ENCODE peak calls at places on chromosomes 5 and 9, in eight cellular contexts. One of them, this sample, is unnamed.

GRCh38 chr5:127648997-127649550 is at the start of gene CTXN3:
- DNase-seq in WERI-Rb-1: no peak
- DNase-seq in uterus: no peak
- DNase-seq in left ventricle myocardium inferior: no peak
- DNase-seq in adrenal gland: no peak
- DNase-seq in HCT116: no peak
- DNase-seq in GM23338: no peak
- DNase-seq in thoracic aorta: no peak
- DNase-seq in this sample: no peak

GRCh38 chr5:68440666-68441065 is 225.1 kb downstream of the PIK3R1 start:
- DNase-seq in WERI-Rb-1: no peak
- DNase-seq in uterus: no peak
- DNase-seq in left ventricle myocardium inferior: no peak
- DNase-seq in adrenal gland: no peak
- DNase-seq in HCT116: no peak
- DNase-seq in GM23338: no peak
- DNase-seq in thoracic aorta: no peak
- DNase-seq in this sample: no peak

GRCh38 chr9:106529616-106530015 is 333.4 kb upstream of the ZNF462 start:
- DNase-seq in WERI-Rb-1: no peak
- DNase-seq in uterus: no peak
- DNase-seq in left ventricle myocardium inferior: no peak
- DNase-seq in adrenal gland: no peak
- DNase-seq in HCT116: no peak
- DNase-seq in GM23338: no peak
- DNase-seq in thoracic aorta: no peak
- DNase-seq in this sample: no peak

GRCh38 chr9:112552229-112553050 is 65.8 kb downstream of the KIAA1958 start:
- DNase-seq in WERI-Rb-1: no peak
- DNase-seq in uterus: no peak
- DNase-seq in left ventricle myocardium inferior: no peak
- DNase-seq in adrenal gland: no peak
- DNase-seq in HCT116: no peak
- DNase-seq in GM23338: no peak
- DNase-seq in thoracic aorta: no peak
- DNase-seq in this sample: no peak

GRCh38 chr5:15366676-15367391 is 133.1 kb upstream of the FBXL7 start:
- DNase-seq in WERI-Rb-1: no peak
- DNase-seq in uterus: no peak
- DNase-seq in left ventricle myocardium inferior: no peak
- DNase-seq in adrenal gland: no peak
- DNase-seq in HCT116: no peak
- DNase-seq in GM23338: no peak
- DNase-seq in thoracic aorta: no peak
- DNase-seq in this sample: no peak

GRCh38 chr5:157172408-157172807 is 6.3 kb upstream of the GARIN3 start:
- DNase-seq in WERI-Rb-1: no peak
- DNase-seq in uterus: no peak
- DNase-seq in left ventricle myocardium inferior: no peak
- DNase-seq in adrenal gland: no peak
- DNase-seq in HCT116: no peak
- DNase-seq in GM23338: no peak
- DNase-seq in thoracic aorta: no peak
- DNase-seq in this sample: peak

GRCh38 chr5:33074548-33074947 is 363.4 kb downstream of the NPR3 start:
- DNase-seq in WERI-Rb-1: no peak
- DNase-seq in uterus: no peak
- DNase-seq in left ventricle myocardium inferior: no peak
- DNase-seq in adrenal gland: no peak
- DNase-seq in HCT116: no peak
- DNase-seq in GM23338: no peak
- DNase-seq in thoracic aorta: no peak
- DNase-seq in this sample: no peak

GRCh38 chr9:122190597-122191381 is 31.1 kb downstream of the MORN5 start:
- DNase-seq in WERI-Rb-1: no peak
- DNase-seq in uterus: no peak
- DNase-seq in left ventricle myocardium inferior: no peak
- DNase-seq in adrenal gland: no peak
- DNase-seq in HCT116: no peak
- DNase-seq in GM23338: no peak
- DNase-seq in thoracic aorta: no peak
- DNase-seq in this sample: no peak

GRCh38 chr5:157766441-157766840 is 22.9 kb downstream of the LSM11 start:
- DNase-seq in WERI-Rb-1: no peak
- DNase-seq in uterus: no peak
- DNase-seq in left ventricle myocardium inferior: no peak
- DNase-seq in adrenal gland: no peak
- DNase-seq in HCT116: no peak
- DNase-seq in GM23338: no peak
- DNase-seq in thoracic aorta: no peak
- DNase-seq in this sample: no peak

GRCh38 chr9:121771851-121772599 is 120.6 kb downstream of the DAB2IP start:
- DNase-seq in WERI-Rb-1: no peak
- DNase-seq in uterus: peak
- DNase-seq in left ventricle myocardium inferior: peak
- DNase-seq in adrenal gland: no peak
- DNase-seq in HCT116: no peak
- DNase-seq in GM23338: no peak
- DNase-seq in thoracic aorta: peak
- DNase-seq in this sample: no peak

GRCh38 chr5:27083763-27084420 is 45.5 kb upstream of the CDH9 start:
- DNase-seq in WERI-Rb-1: no peak
- DNase-seq in uterus: no peak
- DNase-seq in left ventricle myocardium inferior: no peak
- DNase-seq in adrenal gland: no peak
- DNase-seq in HCT116: no peak
- DNase-seq in GM23338: peak
- DNase-seq in thoracic aorta: no peak
- DNase-seq in this sample: no peak

GRCh38 chr9:129333613-129333960 is 155.5 kb upstream of the IER5L start:
- DNase-seq in WERI-Rb-1: peak
- DNase-seq in uterus: peak
- DNase-seq in left ventricle myocardium inferior: no peak
- DNase-seq in adrenal gland: no peak
- DNase-seq in HCT116: peak
- DNase-seq in GM23338: peak
- DNase-seq in thoracic aorta: no peak
- DNase-seq in this sample: no peak

GRCh38 chr9:93452710-93453046 is 703 bp downstream of the FAM120AOS start:
- DNase-seq in WERI-Rb-1: no peak
- DNase-seq in uterus: no peak
- DNase-seq in left ventricle myocardium inferior: no peak
- DNase-seq in adrenal gland: peak
- DNase-seq in HCT116: no peak
- DNase-seq in GM23338: no peak
- DNase-seq in thoracic aorta: no peak
- DNase-seq in this sample: peak

GRCh38 chr5:17276445-17276844 is 59.0 kb downstream of the BASP1 start:
- DNase-seq in WERI-Rb-1: no peak
- DNase-seq in uterus: no peak
- DNase-seq in left ventricle myocardium inferior: no peak
- DNase-seq in adrenal gland: no peak
- DNase-seq in HCT116: no peak
- DNase-seq in GM23338: no peak
- DNase-seq in thoracic aorta: no peak
- DNase-seq in this sample: no peak

DNA sequence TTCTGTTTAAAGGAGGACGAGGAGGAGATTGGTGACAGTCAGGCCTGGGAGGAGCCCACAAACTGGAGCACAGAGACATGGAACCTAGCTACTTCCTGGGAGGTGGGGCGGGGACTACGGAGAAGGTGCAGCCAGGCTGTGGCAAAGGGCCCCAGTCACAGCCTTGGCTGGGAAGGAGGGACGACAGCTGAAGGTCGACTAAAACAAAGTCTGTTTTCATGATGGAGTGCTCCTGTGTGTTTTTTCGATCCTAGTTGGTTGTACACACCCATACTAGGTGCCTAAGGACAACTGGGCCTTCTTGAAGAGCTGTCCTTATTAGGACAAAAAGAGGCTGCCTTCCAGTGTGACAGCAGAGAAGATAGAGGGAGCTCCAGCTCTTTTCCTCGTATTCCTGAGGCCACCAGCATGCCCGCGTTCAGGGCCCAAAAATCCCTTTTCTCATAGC is 2.9 kb downstream of the CCDC107 start:
- DNase-seq in WERI-Rb-1: no peak
- DNase-seq in uterus: peak
- DNase-seq in left ventricle myocardium inferior: no peak
- DNase-seq in adrenal gland: peak
- DNase-seq in HCT116: peak
- DNase-seq in GM23338: peak
- DNase-seq in thoracic aorta: no peak
- DNase-seq in this sample: peak
- TF ChIP-seq CTCF in WERI-Rb-1: peak
- TF ChIP-seq CTCF in uterus: peak
- TF ChIP-seq CTCF in left ventricle myocardium inferior: peak
- TF ChIP-seq CTCF in adrenal gland: peak
- TF ChIP-seq CTCF in HCT116: no peak
- TF ChIP-seq CTCF in GM23338: peak
- TF ChIP-seq CTCF in thoracic aorta: peak
- TF ChIP-seq CTCF in this sample: peak

DNA sequence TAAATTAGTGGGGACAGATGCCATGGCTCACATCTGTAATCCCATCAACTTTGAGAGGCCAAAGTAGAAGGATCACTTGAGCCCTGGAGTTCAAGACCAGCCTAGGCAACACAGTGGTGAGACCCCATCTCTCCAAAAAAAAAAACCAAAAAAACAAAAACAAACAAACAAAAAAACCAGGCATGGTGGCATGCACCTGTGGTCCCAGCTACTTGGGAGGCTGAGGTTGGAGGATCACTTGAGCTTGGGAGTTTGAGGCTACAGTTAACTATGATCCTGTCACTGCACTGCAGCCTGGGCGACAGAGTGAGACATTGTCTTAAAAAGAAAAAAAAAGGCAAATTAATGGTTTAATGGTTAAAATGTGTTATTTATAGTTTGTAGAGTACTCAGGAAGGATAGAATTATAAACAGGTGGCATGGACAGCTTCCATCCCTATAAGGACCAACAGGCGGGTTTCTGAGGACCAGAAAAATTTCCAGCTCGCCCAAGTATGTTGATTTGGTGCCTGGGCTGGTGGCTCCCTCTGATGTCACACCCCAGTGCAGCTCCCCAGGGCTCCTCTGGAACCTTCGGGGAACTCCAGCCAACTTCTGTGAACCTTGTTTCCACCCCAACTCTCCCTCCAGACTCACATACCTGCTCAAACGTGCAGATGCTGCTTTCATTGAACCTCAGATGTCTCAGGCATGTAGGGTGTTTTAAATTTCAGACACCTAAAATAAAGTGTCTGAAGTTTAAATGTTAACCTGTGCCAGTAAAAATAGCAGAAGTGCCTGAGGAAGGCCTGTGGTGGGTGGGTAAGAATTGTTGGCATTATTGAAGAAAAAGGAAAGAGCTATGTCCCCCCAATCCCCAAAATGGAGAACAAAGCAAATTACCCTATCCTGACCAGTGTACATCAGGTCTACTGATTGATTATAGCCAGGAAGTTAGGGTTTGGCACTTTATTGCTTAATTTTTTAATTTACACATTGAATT is 69.0 kb downstream of the TRIO start:
- DNase-seq in WERI-Rb-1: no peak
- DNase-seq in uterus: no peak
- DNase-seq in left ventricle myocardium inferior: no peak
- DNase-seq in adrenal gland: no peak
- DNase-seq in HCT116: no peak
- DNase-seq in GM23338: no peak
- DNase-seq in thoracic aorta: no peak
- DNase-seq in this sample: peak
- H3K27ac ChIP-seq in WERI-Rb-1: no peak
- H3K27ac ChIP-seq in uterus: no peak
- H3K27ac ChIP-seq in left ventricle myocardium inferior: no peak
- H3K27ac ChIP-seq in adrenal gland: no peak
- H3K27ac ChIP-seq in HCT116: no peak
- H3K27ac ChIP-seq in GM23338: no peak
- H3K27ac ChIP-seq in thoracic aorta: no peak
- H3K27ac ChIP-seq in this sample: peak

GRCh38 chr5:112143684-112144083 is 275.4 kb downstream of the EPB41L4A start:
- DNase-seq in WERI-Rb-1: no peak
- DNase-seq in uterus: no peak
- DNase-seq in left ventricle myocardium inferior: no peak
- DNase-seq in adrenal gland: no peak
- DNase-seq in HCT116: no peak
- DNase-seq in GM23338: no peak
- DNase-seq in thoracic aorta: no peak
- DNase-seq in this sample: no peak

GRCh38 chr5:112142769-112143270 is 276.3 kb downstream of the EPB41L4A start:
- DNase-seq in WERI-Rb-1: no peak
- DNase-seq in uterus: no peak
- DNase-seq in left ventricle myocardium inferior: no peak
- DNase-seq in adrenal gland: peak
- DNase-seq in HCT116: no peak
- DNase-seq in GM23338: no peak
- DNase-seq in thoracic aorta: no peak
- DNase-seq in this sample: no peak

GRCh38 chr5:112149727-112150126 is 269.4 kb downstream of the EPB41L4A start:
- DNase-seq in WERI-Rb-1: no peak
- DNase-seq in uterus: no peak
- DNase-seq in left ventricle myocardium inferior: no peak
- DNase-seq in adrenal gland: no peak
- DNase-seq in HCT116: no peak
- DNase-seq in GM23338: no peak
- DNase-seq in thoracic aorta: no peak
- DNase-seq in this sample: no peak

GRCh38 chr5:112141582-112141981 is 277.5 kb downstream of the EPB41L4A start:
- DNase-seq in WERI-Rb-1: no peak
- DNase-seq in uterus: no peak
- DNase-seq in left ventricle myocardium inferior: no peak
- DNase-seq in adrenal gland: no peak
- DNase-seq in HCT116: no peak
- DNase-seq in GM23338: no peak
- DNase-seq in thoracic aorta: no peak
- DNase-seq in this sample: no peak

DNA sequence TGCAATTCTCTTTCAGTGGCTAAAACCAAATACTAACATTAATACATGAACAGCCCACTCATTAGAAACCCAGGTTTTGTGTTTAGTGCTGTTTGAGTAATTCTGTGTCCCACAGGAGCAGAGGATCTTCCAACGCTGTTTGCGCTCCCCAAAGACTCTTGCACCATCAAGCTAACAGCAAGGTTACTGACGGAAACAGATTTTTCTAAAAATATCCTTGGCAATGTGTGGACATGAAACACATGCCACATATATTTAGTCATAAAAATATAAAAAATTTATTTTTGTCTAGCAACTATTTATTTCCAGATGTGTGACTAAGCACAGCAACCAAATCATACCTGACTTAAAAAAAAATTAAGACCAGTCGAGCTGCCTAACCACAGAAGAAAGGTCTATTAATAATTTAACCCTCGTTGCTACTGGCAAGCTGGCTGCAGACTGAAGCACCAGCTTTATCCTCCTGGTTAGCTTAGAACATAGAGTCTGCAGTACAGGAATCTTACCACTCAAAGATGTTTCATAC is 272.7 kb downstream of the EPB41L4A start:
- DNase-seq in WERI-Rb-1: no peak
- DNase-seq in uterus: peak
- DNase-seq in left ventricle myocardium inferior: no peak
- DNase-seq in adrenal gland: peak
- DNase-seq in HCT116: no peak
- DNase-seq in GM23338: no peak
- DNase-seq in thoracic aorta: no peak
- DNase-seq in this sample: no peak
- TF ChIP-seq CTCF in WERI-Rb-1: no peak
- TF ChIP-seq CTCF in uterus: no peak
- TF ChIP-seq CTCF in left ventricle myocardium inferior: no peak
- TF ChIP-seq CTCF in adrenal gland: no peak
- TF ChIP-seq CTCF in HCT116: no peak
- TF ChIP-seq CTCF in GM23338: no peak
- TF ChIP-seq CTCF in thoracic aorta: no peak
- TF ChIP-seq CTCF in this sample: no peak

GRCh38 chr5:140018517-140018916 is 24.6 kb downstream of the NRG2 start:
- DNase-seq in WERI-Rb-1: no peak
- DNase-seq in uterus: no peak
- DNase-seq in left ventricle myocardium inferior: no peak
- DNase-seq in adrenal gland: no peak
- DNase-seq in HCT116: no peak
- DNase-seq in GM23338: no peak
- DNase-seq in thoracic aorta: no peak
- DNase-seq in this sample: no peak
- H3K27ac ChIP-seq in WERI-Rb-1: no peak
- H3K27ac ChIP-seq in uterus: no peak
- H3K27ac ChIP-seq in left ventricle myocardium inferior: peak
- H3K27ac ChIP-seq in adrenal gland: no peak
- H3K27ac ChIP-seq in HCT116: no peak
- H3K27ac ChIP-seq in GM23338: no peak
- H3K27ac ChIP-seq in thoracic aorta: no peak
- H3K27ac ChIP-seq in this sample: no peak

This sample was measured in transverse colon.